ENCODE peak calls at places on chromosomes 12 and 14, in five cellular contexts. One of them, this sample, is unnamed.

GRCh38 chr12:101707131-101707782 is 9.8 kb downstream of the CHPT1 start:
- DNase-seq in cardiac fibroblast: no peak
- DNase-seq in heart left ventricle: no peak
- DNase-seq in GM20000: no peak
- DNase-seq in breast epithelium: no peak
- DNase-seq in this sample: no peak

GRCh38 chr14:60166144-60166543 is 946 bp upstream of the DHRS7 start:
- DNase-seq in cardiac fibroblast: no peak
- DNase-seq in heart left ventricle: no peak
- DNase-seq in GM20000: no peak
- DNase-seq in breast epithelium: no peak
- DNase-seq in this sample: no peak

GRCh38 chr12:116454950-116455447 is 104.2 kb upstream of the MAP1LC3B2 start:
- DNase-seq in cardiac fibroblast: peak; percentile 86
- DNase-seq in heart left ventricle: no peak
- DNase-seq in GM20000: no peak
- DNase-seq in breast epithelium: no peak
- DNase-seq in this sample: no peak

GRCh38 chr12:68042212-68042699 is 53.0 kb downstream of the IFNG-AS1 start:
- DNase-seq in cardiac fibroblast: peak; percentile 2
- DNase-seq in heart left ventricle: no peak
- DNase-seq in GM20000: peak; percentile 49
- DNase-seq in breast epithelium: no peak
- DNase-seq in this sample: no peak

GRCh38 chr12:16198884-16199283 is 78.6 kb downstream of the SLC15A5 start:
- DNase-seq in cardiac fibroblast: no peak
- DNase-seq in heart left ventricle: no peak
- DNase-seq in GM20000: peak; percentile 11
- DNase-seq in breast epithelium: no peak
- DNase-seq in this sample: no peak

GRCh38 chr14:51658441-51659173 is 6.9 kb downstream of the FRMD6 start:
- DNase-seq in cardiac fibroblast: no peak
- DNase-seq in heart left ventricle: no peak
- DNase-seq in GM20000: no peak
- DNase-seq in breast epithelium: no peak
- DNase-seq in this sample: no peak

GRCh38 chr14:24459331-24459730 is 16.8 kb upstream of the SDR39U1 start:
- DNase-seq in cardiac fibroblast: no peak
- DNase-seq in heart left ventricle: no peak
- DNase-seq in GM20000: no peak
- DNase-seq in breast epithelium: no peak
- DNase-seq in this sample: no peak

GRCh38 chr12:65086236-65086635 is 34.9 kb downstream of the WIF1 start:
- DNase-seq in cardiac fibroblast: no peak
- DNase-seq in heart left ventricle: no peak
- DNase-seq in GM20000: no peak
- DNase-seq in breast epithelium: no peak
- DNase-seq in this sample: no peak

GRCh38 chr12:7114851-7115250 is 5.8 kb upstream of the C1RL start:
- DNase-seq in cardiac fibroblast: no peak
- DNase-seq in heart left ventricle: no peak
- DNase-seq in GM20000: no peak
- DNase-seq in breast epithelium: no peak
- DNase-seq in this sample: no peak

GRCh38 chr14:106268013-106268727 is 741.8 kb downstream of the TMEM121 start:
- DNase-seq in cardiac fibroblast: no peak
- DNase-seq in heart left ventricle: no peak
- DNase-seq in GM20000: no peak
- DNase-seq in breast epithelium: no peak
- DNase-seq in this sample: no peak
- TF ChIP-seq CTCF in cardiac fibroblast: no peak
- TF ChIP-seq CTCF in heart left ventricle: no peak
- TF ChIP-seq CTCF in GM20000: peak; percentile 41
- TF ChIP-seq CTCF in breast epithelium: no peak
- TF ChIP-seq CTCF in this sample: no peak

GRCh38 chr12:78392918-78393317 is 471.7 kb upstream of the SYT1 start:
- DNase-seq in cardiac fibroblast: peak; percentile 20
- DNase-seq in heart left ventricle: no peak
- DNase-seq in GM20000: no peak
- DNase-seq in breast epithelium: no peak
- DNase-seq in this sample: no peak
- TF ChIP-seq CTCF in cardiac fibroblast: peak; percentile 19
- TF ChIP-seq CTCF in heart left ventricle: no peak
- TF ChIP-seq CTCF in GM20000: no peak
- TF ChIP-seq CTCF in breast epithelium: no peak
- TF ChIP-seq CTCF in this sample: peak; percentile 48

DNA sequence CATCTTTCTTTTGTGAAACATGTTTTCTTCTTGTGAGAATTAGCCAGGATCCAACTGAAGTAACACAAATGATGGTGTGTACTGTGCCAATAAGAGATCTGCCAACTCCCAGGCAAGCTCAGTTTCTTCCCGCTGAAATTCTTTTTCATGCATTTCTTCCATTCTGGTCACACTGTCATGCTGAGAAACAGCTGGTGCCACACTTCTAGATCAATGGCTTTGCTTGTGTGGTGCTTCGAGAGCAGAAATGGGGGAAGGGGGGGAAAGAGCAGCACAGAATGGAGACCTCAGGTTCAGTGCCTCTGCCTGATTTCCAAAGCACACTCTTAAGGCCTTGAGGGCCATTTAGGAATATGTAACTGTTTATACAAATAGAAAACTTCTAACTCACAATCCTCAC is 41.4 kb upstream of the FGF6 start:
- DNase-seq in cardiac fibroblast: no peak
- DNase-seq in heart left ventricle: no peak
- DNase-seq in GM20000: no peak
- DNase-seq in breast epithelium: no peak
- DNase-seq in this sample: no peak
- TF ChIP-seq CTCF in cardiac fibroblast: no peak
- TF ChIP-seq CTCF in heart left ventricle: no peak
- TF ChIP-seq CTCF in GM20000: no peak
- TF ChIP-seq CTCF in breast epithelium: no peak
- TF ChIP-seq CTCF in this sample: no peak

GRCh38 chr14:57863471-57863870 is 2.4 kb downstream of the SLC35F4 start:
- DNase-seq in cardiac fibroblast: no peak
- DNase-seq in heart left ventricle: no peak
- DNase-seq in GM20000: no peak
- DNase-seq in breast epithelium: no peak
- DNase-seq in this sample: no peak

GRCh38 chr14:57866199-57866755 is 385 bp upstream of the SLC35F4 start:
- DNase-seq in cardiac fibroblast: no peak
- DNase-seq in heart left ventricle: no peak
- DNase-seq in GM20000: no peak
- DNase-seq in breast epithelium: no peak
- DNase-seq in this sample: no peak

GRCh38 chr14:57869530-57870088 is 3.7 kb upstream of the SLC35F4 start:
- DNase-seq in cardiac fibroblast: no peak
- DNase-seq in heart left ventricle: no peak
- DNase-seq in GM20000: no peak
- DNase-seq in breast epithelium: no peak
- DNase-seq in this sample: no peak

GRCh38 chr14:57865066-57865449 is 834 bp downstream of the SLC35F4 start:
- DNase-seq in cardiac fibroblast: no peak
- DNase-seq in heart left ventricle: no peak
- DNase-seq in GM20000: no peak
- DNase-seq in breast epithelium: no peak
- DNase-seq in this sample: no peak

DNA sequence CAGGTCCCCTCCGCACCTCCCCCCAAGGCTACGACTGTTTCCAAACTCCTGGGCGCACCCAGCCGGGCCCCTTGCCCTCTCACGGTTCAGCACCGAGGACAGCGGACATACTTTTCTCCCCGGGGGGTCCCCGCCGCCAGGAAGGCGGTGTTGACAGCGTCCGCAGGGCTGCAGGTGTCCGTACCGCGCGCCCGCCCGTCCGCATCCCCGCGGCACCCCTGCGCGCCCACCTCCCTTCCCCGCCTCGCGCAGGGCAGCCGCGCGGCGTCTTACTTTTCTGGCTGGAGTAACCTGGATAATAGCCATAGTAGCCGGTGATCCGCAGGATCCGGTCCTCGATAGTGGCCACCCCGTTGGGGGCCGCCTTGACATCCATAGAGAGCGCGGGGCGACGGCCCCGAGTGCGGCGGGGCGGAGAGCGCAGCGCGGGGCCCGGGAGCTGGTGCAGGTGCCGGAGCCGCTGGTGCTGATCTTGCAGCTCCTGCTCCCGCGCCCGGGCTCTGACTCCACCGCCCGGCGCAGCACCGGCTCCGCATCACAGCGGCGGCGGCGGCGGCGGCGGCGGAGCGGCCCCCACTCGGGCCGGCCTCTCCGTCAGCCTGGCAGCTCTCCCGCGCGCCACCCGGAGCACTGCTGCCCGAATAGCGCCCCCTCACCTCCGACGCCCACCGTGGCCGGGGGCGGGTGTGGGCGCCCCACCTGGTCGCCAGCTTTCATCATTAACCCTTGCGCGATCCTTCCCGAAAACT is at the start of gene SLC35F4:
- DNase-seq in cardiac fibroblast: peak; percentile 4
- DNase-seq in heart left ventricle: peak; percentile 33
- DNase-seq in GM20000: peak; percentile 45
- DNase-seq in breast epithelium: no peak
- DNase-seq in this sample: peak; percentile 42
- TF ChIP-seq CTCF in cardiac fibroblast: no peak
- TF ChIP-seq CTCF in heart left ventricle: no peak
- TF ChIP-seq CTCF in GM20000: no peak
- TF ChIP-seq CTCF in breast epithelium: no peak
- TF ChIP-seq CTCF in this sample: no peak